ENCODE peak calls at places on chromosomes 3 and 15, in five cellular contexts. J, A, K, F and T are unnamed samples.

GRCh38 chr15:34691024-34691423 is 63.8 kb downstream of the GJD2 start:
- DNase-seq in J (no peak), A (peak), K (no peak), F (peak), T (no peak)

GRCh38 chr3:156050918-156051317 is 69.5 kb upstream of the KCNAB1 start:
- DNase-seq in J (no peak), A (no peak), K (no peak), F (peak), T (peak)

GRCh38 chr3:194181612-194182011 is 45.7 kb downstream of the HES1 start:
- DNase-seq in J (no peak), A (no peak), K (no peak), F (no peak), T (no peak)

GRCh38 chr3:27978440-27978839 is 256.3 kb upstream of the EOMES start:
- DNase-seq in J (no peak), A (no peak), K (no peak), F (no peak), T (no peak)

GRCh38 chr15:70788114-70789049 is 25.0 kb upstream of the UACA start:
- DNase-seq in J (no peak), A (peak), K (peak), F (no peak), T (peak)

GRCh38 chr3:127655641-127656040 is 17.1 kb upstream of the ABTB1 start:
- DNase-seq in J (no peak), A (peak), K (peak), F (no peak), T (no peak)

GRCh38 chr15:74653426-74654082 is 37.9 kb downstream of the CLK3 start:
- DNase-seq in J (no peak), A (peak), K (peak), F (no peak), T (peak)

GRCh38 chr15:40054746-40055575 is 16.0 kb upstream of the SRP14 start:
- DNase-seq in J (no peak), A (peak), K (no peak), F (no peak), T (no peak)

GRCh38 chr3:156553705-156554356 is 1.1 kb downstream of the SSR3 start:
- DNase-seq in J (no peak), A (peak), K (peak), F (peak), T (no peak)

GRCh38 chr15:25850154-25851111 is 12.7 kb downstream of the ATP10A start:
- DNase-seq in J (peak), A (peak), K (no peak), F (peak), T (peak)

GRCh38 chr3:12253944-12254343 is 34.9 kb upstream of the PPARG start:
- DNase-seq in J (no peak), A (no peak), K (no peak), F (no peak), T (no peak)

GRCh38 chr3:20230954-20231353 is 44.9 kb upstream of the SGO1 start:
- DNase-seq in J (no peak), A (no peak), K (no peak), F (no peak), T (no peak)

GRCh38 chr15:43406192-43406591 is 35.3 kb downstream of the TUBGCP4 start:
- DNase-seq in J (no peak), A (no peak), K (no peak), F (no peak), T (no peak)

GRCh38 chr3:105368575-105369500 is 2.1 kb downstream of the ALCAM start:
- DNase-seq in J (peak), A (peak), K (no peak), F (no peak), T (no peak)

GRCh38 chr15:68797589-68798377 is 22.9 kb downstream of the ANP32A start:
- DNase-seq in J (no peak), A (no peak), K (no peak), F (peak), T (no peak)

GRCh38 chr3:13479332-13479581 is 849 bp upstream of the HDAC11 start:
- DNase-seq in J (no peak), A (no peak), K (no peak), F (no peak), T (no peak)

GRCh38 chr3:149371001-149371722 is 6.3 kb downstream of the TM4SF1 start:
- DNase-seq in J (no peak), A (peak), K (no peak), F (no peak), T (no peak)
- TF ChIP-seq CTCF in J (no peak), A (peak), K (no peak), F (no peak), T (no peak)

GRCh38 chr15:51191072-51191665 is 96.5 kb upstream of the TNFAIP8L3 start:
- DNase-seq in J (no peak), A (no peak), K (no peak), F (no peak), T (no peak)
- H3K4me3 ChIP-seq in J (no peak), A (no peak), K (no peak), F (no peak), T (no peak)

GRCh38 chr3:40782086-40782721 is 257.4 kb downstream of the ZNF621 start:
- DNase-seq in J (no peak), A (no peak), K (no peak), F (no peak), T (no peak)
- TF ChIP-seq CTCF in J (no peak), A (no peak), K (no peak), F (peak), T (no peak)

GRCh38 chr3:16841354-16841753 is 43.4 kb upstream of the PLCL2 start:
- DNase-seq in J (no peak), A (no peak), K (no peak), F (no peak), T (no peak)
- H3K4me3 ChIP-seq in J (no peak), A (no peak), K (no peak), F (no peak), T (no peak)